ENCODE peak calls at places on chromosomes 6 and 20, in ten cellular contexts. One of them, this sample, is unnamed.

GRCh38 chr20:38924718-38925117 is 1.5 kb upstream of the FAM83D start:
- DNase-seq in nephron progenitor cell: no peak
- DNase-seq in bronchial epithelial cell: no peak
- DNase-seq in A549: no peak
- DNase-seq in PC-9: no peak
- DNase-seq in endothelial cell: no peak
- DNase-seq in breast epithelium: no peak
- DNase-seq in OCI-LY7: no peak
- DNase-seq in vagina: no peak
- DNase-seq in omental fat pad: no peak
- DNase-seq in this sample: no peak

GRCh38 chr6:155530219-155530834 is 74.7 kb upstream of the NOX3 start:
- DNase-seq in nephron progenitor cell: no peak
- DNase-seq in bronchial epithelial cell: peak
- DNase-seq in A549: peak
- DNase-seq in PC-9: no peak
- DNase-seq in endothelial cell: no peak
- DNase-seq in breast epithelium: no peak
- DNase-seq in OCI-LY7: peak
- DNase-seq in vagina: no peak
- DNase-seq in omental fat pad: no peak
- DNase-seq in this sample: no peak

GRCh38 chr6:35731414-35731735 is 5.5 kb upstream of the ARMC12 start:
- DNase-seq in nephron progenitor cell: peak
- DNase-seq in bronchial epithelial cell: peak
- DNase-seq in A549: peak
- DNase-seq in PC-9: no peak
- DNase-seq in endothelial cell: peak
- DNase-seq in breast epithelium: peak
- DNase-seq in OCI-LY7: peak
- DNase-seq in vagina: peak
- DNase-seq in omental fat pad: peak
- DNase-seq in this sample: peak

GRCh38 chr6:100465701-100466409 is 1.1 kb upstream of the SIM1 start:
- DNase-seq in nephron progenitor cell: no peak
- DNase-seq in bronchial epithelial cell: no peak
- DNase-seq in A549: no peak
- DNase-seq in PC-9: no peak
- DNase-seq in endothelial cell: no peak
- DNase-seq in breast epithelium: no peak
- DNase-seq in OCI-LY7: no peak
- DNase-seq in vagina: peak
- DNase-seq in omental fat pad: no peak
- DNase-seq in this sample: no peak

GRCh38 chr20:32333181-32333987 is 24.7 kb upstream of the ASXL1 start:
- DNase-seq in nephron progenitor cell: no peak
- DNase-seq in bronchial epithelial cell: no peak
- DNase-seq in A549: no peak
- DNase-seq in PC-9: no peak
- DNase-seq in endothelial cell: no peak
- DNase-seq in breast epithelium: no peak
- DNase-seq in OCI-LY7: no peak
- DNase-seq in vagina: no peak
- DNase-seq in omental fat pad: no peak
- DNase-seq in this sample: no peak

GRCh38 chr20:61744691-61745396 is 320.8 kb downstream of the TAF4 start:
- DNase-seq in nephron progenitor cell: no peak
- DNase-seq in bronchial epithelial cell: peak
- DNase-seq in A549: peak
- DNase-seq in PC-9: no peak
- DNase-seq in endothelial cell: no peak
- DNase-seq in breast epithelium: no peak
- DNase-seq in OCI-LY7: no peak
- DNase-seq in vagina: no peak
- DNase-seq in omental fat pad: no peak
- DNase-seq in this sample: no peak

GRCh38 chr6:27791182-27791939 is 120.8 kb downstream of the OR2B2 start:
- DNase-seq in nephron progenitor cell: peak
- DNase-seq in bronchial epithelial cell: peak
- DNase-seq in A549: peak
- DNase-seq in PC-9: peak
- DNase-seq in endothelial cell: peak
- DNase-seq in breast epithelium: no peak
- DNase-seq in OCI-LY7: peak
- DNase-seq in vagina: no peak
- DNase-seq in omental fat pad: no peak
- DNase-seq in this sample: no peak

GRCh38 chr20:57216669-57217068 is 49.8 kb downstream of the BMP7 start:
- DNase-seq in nephron progenitor cell: no peak
- DNase-seq in bronchial epithelial cell: no peak
- DNase-seq in A549: no peak
- DNase-seq in PC-9: no peak
- DNase-seq in endothelial cell: no peak
- DNase-seq in breast epithelium: no peak
- DNase-seq in OCI-LY7: no peak
- DNase-seq in vagina: no peak
- DNase-seq in omental fat pad: no peak
- DNase-seq in this sample: no peak

GRCh38 chr20:34708621-34709043 is 4.5 kb downstream of the TP53INP2 start:
- DNase-seq in nephron progenitor cell: peak
- DNase-seq in bronchial epithelial cell: no peak
- DNase-seq in A549: peak
- DNase-seq in PC-9: no peak
- DNase-seq in endothelial cell: peak
- DNase-seq in breast epithelium: peak
- DNase-seq in OCI-LY7: peak
- DNase-seq in vagina: no peak
- DNase-seq in omental fat pad: no peak
- DNase-seq in this sample: no peak

GRCh38 chr6:53041356-53041755 is 23.8 kb upstream of the FBXO9 start:
- DNase-seq in nephron progenitor cell: no peak
- DNase-seq in bronchial epithelial cell: no peak
- DNase-seq in A549: no peak
- DNase-seq in PC-9: no peak
- DNase-seq in endothelial cell: no peak
- DNase-seq in breast epithelium: no peak
- DNase-seq in OCI-LY7: no peak
- DNase-seq in vagina: no peak
- DNase-seq in omental fat pad: no peak
- DNase-seq in this sample: no peak

GRCh38 chr6:2037230-2037926 is 208.0 kb downstream of the GMDS start:
- DNase-seq in nephron progenitor cell: no peak
- DNase-seq in bronchial epithelial cell: peak
- DNase-seq in A549: peak
- DNase-seq in PC-9: no peak
- DNase-seq in endothelial cell: no peak
- DNase-seq in breast epithelium: no peak
- DNase-seq in OCI-LY7: no peak
- DNase-seq in vagina: no peak
- DNase-seq in omental fat pad: no peak
- DNase-seq in this sample: no peak

GRCh38 chr20:41228858-41229257 is 88.7 kb downstream of the ZHX3 start:
- DNase-seq in nephron progenitor cell: no peak
- DNase-seq in bronchial epithelial cell: no peak
- DNase-seq in A549: no peak
- DNase-seq in PC-9: no peak
- DNase-seq in endothelial cell: no peak
- DNase-seq in breast epithelium: no peak
- DNase-seq in OCI-LY7: no peak
- DNase-seq in vagina: no peak
- DNase-seq in omental fat pad: no peak
- DNase-seq in this sample: no peak

GRCh38 chr6:5175195-5175594 is 85.6 kb downstream of the LYRM4 start:
- DNase-seq in nephron progenitor cell: peak
- DNase-seq in bronchial epithelial cell: no peak
- DNase-seq in A549: peak
- DNase-seq in PC-9: no peak
- DNase-seq in endothelial cell: peak
- DNase-seq in breast epithelium: no peak
- DNase-seq in OCI-LY7: peak
- DNase-seq in vagina: no peak
- DNase-seq in omental fat pad: no peak
- DNase-seq in this sample: no peak

DNA sequence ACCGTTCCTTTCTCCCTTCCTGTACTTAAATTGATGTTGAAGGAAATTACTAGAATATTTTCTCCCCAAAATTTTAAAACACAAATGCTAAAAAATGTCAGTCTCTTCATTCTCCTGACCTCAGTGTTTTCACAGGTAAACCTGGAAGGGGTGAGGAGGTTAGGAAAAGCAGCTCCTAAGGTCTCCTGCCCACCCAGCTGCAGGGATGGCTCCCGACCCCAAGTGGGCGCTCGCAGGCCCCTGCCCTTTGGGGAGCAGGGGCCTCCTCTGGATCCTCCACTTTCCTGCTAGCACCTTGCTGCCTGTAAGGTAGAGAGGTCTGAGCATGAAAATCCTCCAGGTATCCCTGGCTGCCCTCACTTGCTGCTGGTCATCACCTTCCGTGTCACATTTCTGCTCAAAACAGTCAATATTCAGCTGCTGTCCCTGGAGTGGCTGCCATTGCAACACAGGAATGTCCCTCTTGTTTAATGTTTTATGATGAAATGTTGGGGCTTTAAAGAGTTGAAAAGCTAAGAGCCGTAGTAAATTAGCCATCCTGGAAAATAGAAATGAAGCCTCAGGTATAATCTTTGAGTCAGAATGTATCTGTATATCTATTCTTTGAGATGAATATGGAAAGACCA is 10.9 kb upstream of the HSP90AB1 start:
- DNase-seq in nephron progenitor cell: no peak
- DNase-seq in bronchial epithelial cell: no peak
- DNase-seq in A549: no peak
- DNase-seq in PC-9: peak
- DNase-seq in endothelial cell: no peak
- DNase-seq in breast epithelium: no peak
- DNase-seq in OCI-LY7: no peak
- DNase-seq in vagina: no peak
- DNase-seq in omental fat pad: no peak
- DNase-seq in this sample: no peak
- TF ChIP-seq CTCF in nephron progenitor cell: no peak
- TF ChIP-seq CTCF in bronchial epithelial cell: no peak
- TF ChIP-seq CTCF in A549: no peak
- TF ChIP-seq CTCF in PC-9: no peak
- TF ChIP-seq CTCF in endothelial cell: no peak
- TF ChIP-seq CTCF in breast epithelium: no peak
- TF ChIP-seq CTCF in OCI-LY7: no peak
- TF ChIP-seq CTCF in vagina: no peak
- TF ChIP-seq CTCF in omental fat pad: no peak
- TF ChIP-seq CTCF in this sample: no peak

DNA sequence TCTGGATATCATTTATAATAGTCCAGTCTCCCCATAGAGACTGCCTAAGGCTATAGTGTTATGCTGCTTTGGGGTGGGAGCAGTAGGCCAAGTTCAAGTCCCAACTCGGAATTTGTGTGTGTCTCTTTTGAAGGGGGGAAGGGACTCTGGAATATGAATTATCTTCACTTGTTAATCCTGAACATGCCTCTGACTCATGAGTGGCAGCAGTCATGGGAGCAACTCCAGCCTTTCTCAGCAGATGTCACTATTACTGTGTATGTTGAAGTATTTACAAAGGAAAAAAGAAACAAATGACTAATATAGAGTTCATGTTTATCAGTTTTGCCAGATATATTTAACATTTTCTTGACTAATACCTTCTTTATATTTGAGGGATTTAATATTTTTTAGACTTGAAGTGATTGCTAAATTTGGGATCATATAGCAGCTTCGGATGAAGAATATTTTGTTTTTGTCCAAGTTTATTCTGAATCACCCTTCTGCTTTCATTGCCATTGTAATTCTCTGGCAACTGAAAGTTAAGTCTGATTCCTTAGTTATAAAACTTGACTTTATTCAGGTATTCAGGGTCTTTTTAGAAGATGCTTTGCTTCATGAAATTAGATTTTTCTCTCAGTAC is 23.4 kb downstream of the FAM217A start:
- DNase-seq in nephron progenitor cell: no peak
- DNase-seq in bronchial epithelial cell: peak
- DNase-seq in A549: peak
- DNase-seq in PC-9: peak
- DNase-seq in endothelial cell: no peak
- DNase-seq in breast epithelium: no peak
- DNase-seq in OCI-LY7: peak
- DNase-seq in vagina: no peak
- DNase-seq in omental fat pad: no peak
- DNase-seq in this sample: peak
- TF ChIP-seq CTCF in nephron progenitor cell: no peak
- TF ChIP-seq CTCF in bronchial epithelial cell: peak
- TF ChIP-seq CTCF in A549: peak
- TF ChIP-seq CTCF in PC-9: peak
- TF ChIP-seq CTCF in endothelial cell: no peak
- TF ChIP-seq CTCF in breast epithelium: peak
- TF ChIP-seq CTCF in OCI-LY7: peak
- TF ChIP-seq CTCF in vagina: no peak
- TF ChIP-seq CTCF in omental fat pad: no peak
- TF ChIP-seq CTCF in this sample: peak

GRCh38 chr20:36726168-36726567 is 19.7 kb downstream of the NDRG3 start:
- DNase-seq in nephron progenitor cell: no peak
- DNase-seq in bronchial epithelial cell: peak
- DNase-seq in A549: no peak
- DNase-seq in PC-9: no peak
- DNase-seq in endothelial cell: no peak
- DNase-seq in breast epithelium: no peak
- DNase-seq in OCI-LY7: no peak
- DNase-seq in vagina: no peak
- DNase-seq in omental fat pad: no peak
- DNase-seq in this sample: no peak

GRCh38 chr20:36732456-36732855 is 13.4 kb downstream of the NDRG3 start:
- DNase-seq in nephron progenitor cell: no peak
- DNase-seq in bronchial epithelial cell: no peak
- DNase-seq in A549: no peak
- DNase-seq in PC-9: no peak
- DNase-seq in endothelial cell: no peak
- DNase-seq in breast epithelium: no peak
- DNase-seq in OCI-LY7: no peak
- DNase-seq in vagina: no peak
- DNase-seq in omental fat pad: no peak
- DNase-seq in this sample: no peak

DNA sequence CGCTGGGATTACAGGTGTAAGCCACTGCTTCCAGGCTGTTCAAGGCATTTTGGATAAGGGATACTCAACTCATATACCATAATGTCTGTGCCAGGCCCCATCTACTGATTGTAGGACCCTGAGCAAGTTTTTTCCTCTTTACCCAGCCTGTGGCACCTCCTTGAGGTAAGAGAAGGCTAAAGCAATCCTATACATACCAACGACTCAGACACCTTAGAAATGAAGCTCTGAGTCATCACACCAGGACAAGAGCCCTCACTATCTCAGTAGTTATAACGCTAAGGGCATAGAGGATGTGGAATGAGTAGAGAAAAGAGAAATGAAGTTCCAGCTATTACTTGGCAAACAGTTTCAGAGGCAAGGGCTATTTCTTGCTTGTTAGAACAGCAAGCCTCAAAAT is 16.9 kb downstream of the NDRG3 start:
- DNase-seq in nephron progenitor cell: no peak
- DNase-seq in bronchial epithelial cell: peak
- DNase-seq in A549: peak
- DNase-seq in PC-9: no peak
- DNase-seq in endothelial cell: no peak
- DNase-seq in breast epithelium: no peak
- DNase-seq in OCI-LY7: peak
- DNase-seq in vagina: no peak
- DNase-seq in omental fat pad: no peak
- DNase-seq in this sample: no peak
- TF ChIP-seq CTCF in nephron progenitor cell: peak
- TF ChIP-seq CTCF in bronchial epithelial cell: peak
- TF ChIP-seq CTCF in A549: no peak
- TF ChIP-seq CTCF in PC-9: peak
- TF ChIP-seq CTCF in endothelial cell: no peak
- TF ChIP-seq CTCF in breast epithelium: no peak
- TF ChIP-seq CTCF in OCI-LY7: peak
- TF ChIP-seq CTCF in vagina: no peak
- TF ChIP-seq CTCF in omental fat pad: no peak
- TF ChIP-seq CTCF in this sample: no peak

GRCh38 chr20:58378704-58379103 is 10.3 kb upstream of the VAPB start:
- DNase-seq in nephron progenitor cell: no peak
- DNase-seq in bronchial epithelial cell: no peak
- DNase-seq in A549: no peak
- DNase-seq in PC-9: no peak
- DNase-seq in endothelial cell: no peak
- DNase-seq in breast epithelium: no peak
- DNase-seq in OCI-LY7: no peak
- DNase-seq in vagina: no peak
- DNase-seq in omental fat pad: no peak
- DNase-seq in this sample: no peak
- TF ChIP-seq CTCF in nephron progenitor cell: no peak
- TF ChIP-seq CTCF in bronchial epithelial cell: no peak
- TF ChIP-seq CTCF in A549: no peak
- TF ChIP-seq CTCF in PC-9: no peak
- TF ChIP-seq CTCF in endothelial cell: peak
- TF ChIP-seq CTCF in breast epithelium: no peak
- TF ChIP-seq CTCF in OCI-LY7: peak
- TF ChIP-seq CTCF in vagina: no peak
- TF ChIP-seq CTCF in omental fat pad: no peak
- TF ChIP-seq CTCF in this sample: no peak

This sample was measured in keratinocyte.